ENCODE peak calls at places on chromosomes 6 and 20, in six cellular contexts. H, R, Q, E, U and A are unnamed samples.

GRCh38 chr6:155077784-155078183 is 82.7 kb downstream of the TIAM2 start:
- DNase-seq in H (no peak), R (no peak), Q (peak; percentile 40), E (no peak), U (no peak), A (no peak)

GRCh38 chr6:75281643-75282042 is 2.9 kb downstream of the TMEM30A start:
- DNase-seq in H (no peak), R (no peak), Q (no peak), E (no peak), U (no peak), A (no peak)

GRCh38 chr6:32882879-32883250 is 28.9 kb downstream of the PSMB9 start:
- DNase-seq in H (peak; percentile 59), R (peak; percentile 36), Q (peak; percentile 47), E (no peak), U (no peak), A (no peak)

GRCh38 chr6:96520851-96521115 is 823 bp upstream of the UFL1 start:
- DNase-seq in H (no peak), R (no peak), Q (no peak), E (no peak), U (no peak), A (no peak)

GRCh38 chr20:15547109-15547508 is 1026.1 kb downstream of the KIF16B start:
- DNase-seq in H (no peak), R (no peak), Q (no peak), E (no peak), U (no peak), A (no peak)

GRCh38 chr20:49418832-49419231 is 63.6 kb downstream of the KCNB1 start:
- DNase-seq in H (no peak), R (no peak), Q (no peak), E (no peak), U (no peak), A (no peak)

GRCh38 chr6:155623450-155624178 is 168.0 kb upstream of the NOX3 start:
- DNase-seq in H (no peak), R (no peak), Q (no peak), E (no peak), U (no peak), A (no peak)

GRCh38 chr6:108363756-108364356 is 69.0 kb downstream of the AFG1L start:
- DNase-seq in H (no peak), R (peak; percentile 23), Q (no peak), E (no peak), U (no peak), A (no peak)

GRCh38 chr6:16688984-16689636 is 72.2 kb downstream of the ATXN1 start:
- DNase-seq in H (peak; percentile 91), R (peak; percentile 92), Q (peak; percentile 79), E (peak; percentile 74), U (no peak), A (no peak)

GRCh38 chr6:35258858-35259193 is 709 bp upstream of the ZNF76 start:
- DNase-seq in H (no peak), R (peak; percentile 51), Q (no peak), E (no peak), U (peak; percentile 69), A (no peak)